ENCODE peak calls at places on chromosomes 3 and 15, in four cellular contexts. G, B, H and O are unnamed samples.

GRCh38 chr3:158640646-158641045 is 3.7 kb upstream of the GFM1 start:
- DNase-seq in G (no peak), B (no peak), H (no peak), O (no peak)

GRCh38 chr3:133440652-133441051 is 40.8 kb downstream of the BFSP2 start:
- DNase-seq in G (no peak), B (no peak), H (no peak), O (no peak)

GRCh38 chr15:56734013-56734625 is 810 bp upstream of the ZNF280D start:
- DNase-seq in G (peak; percentile 30), B (no peak), H (no peak), O (no peak)

GRCh38 chr3:115285001-115285400 is 137.9 kb upstream of the ZBTB20 start:
- DNase-seq in G (no peak), B (no peak), H (no peak), O (peak; percentile 83)

GRCh38 chr3:105327662-105328337 is 38.9 kb upstream of the ALCAM start:
- DNase-seq in G (no peak), B (peak; percentile 83), H (no peak), O (no peak)

GRCh38 chr3:76724075-76724474 is 315.8 kb upstream of the ROBO2 start:
- DNase-seq in G (no peak), B (no peak), H (no peak), O (no peak)

GRCh38 chr15:90829942-90830440 is 38.4 kb upstream of the FURIN start:
- DNase-seq in G (peak; percentile 59), B (no peak), H (no peak), O (no peak)

GRCh38 chr3:40584625-40585189 is 59.9 kb downstream of the ZNF621 start:
- DNase-seq in G (peak; percentile 64), B (peak; percentile 82), H (peak; percentile 95), O (peak; percentile 74)

GRCh38 chr3:99659032-99659431 is 20.6 kb downstream of the COL8A1 start:
- DNase-seq in G (no peak), B (peak; percentile 92), H (no peak), O (peak; percentile 97)

GRCh38 chr15:97177135-97177704 is 783.3 kb upstream of the ARRDC4 start:
- DNase-seq in G (no peak), B (no peak), H (peak; percentile 23), O (no peak)

GRCh38 chr3:162586591-162586990 is 1090.0 kb downstream of the OTOL1 start:
- DNase-seq in G (no peak), B (peak; percentile 80), H (no peak), O (no peak)

GRCh38 chr3:53261712-53262111 is 5.9 kb upstream of the TKT start:
- DNase-seq in G (no peak), B (no peak), H (no peak), O (no peak)

GRCh38 chr15:63221346-63221745 is 31.9 kb downstream of the RAB8B start:
- DNase-seq in G (no peak), B (peak; percentile 75), H (no peak), O (peak; percentile 17)

GRCh38 chr15:52558196-52558595 is 10.6 kb downstream of the ARPP19 start:
- DNase-seq in G (no peak), B (no peak), H (no peak), O (peak; percentile 90)

GRCh38 chr15:55774113-55774970 is 31.4 kb upstream of the PRTG start:
- DNase-seq in G (peak; percentile 13), B (peak; percentile 60), H (peak; percentile 70), O (peak; percentile 26)

GRCh38 chr15:68442041-68442440 is 10.1 kb upstream of the ITGA11 start:
- DNase-seq in G (no peak), B (no peak), H (no peak), O (no peak)

GRCh38 chr15:43253431-43254403 is 13.0 kb downstream of the TGM5 start:
- DNase-seq in G (peak; percentile 3), B (peak; percentile 64), H (no peak), O (peak; percentile 99)

GRCh38 chr3:196942915-196943277 is 568 bp upstream of the NCBP2 start:
- DNase-seq in G (no peak), B (no peak), H (no peak), O (peak; percentile 13)

GRCh38 chr3:54659347-54659746 is 268.5 kb downstream of the LRTM1 start:
- DNase-seq in G (no peak), B (no peak), H (no peak), O (no peak)

GRCh38 chr15:65893060-65893459 is 23.8 kb downstream of the RAB11A start:
- DNase-seq in G (no peak), B (no peak), H (no peak), O (no peak)

GRCh38 chr15:66288796-66289195 is 4.6 kb upstream of the DIS3L start:
- DNase-seq in G (no peak), B (no peak), H (no peak), O (no peak)

GRCh38 chr15:39969871-39970270 is 36.0 kb downstream of the EIF2AK4 start:
- DNase-seq in G (no peak), B (no peak), H (no peak), O (peak; percentile 72)

GRCh38 chr3:169660709-169661566 is 2.6 kb downstream of the MECOM start:
- DNase-seq in G (peak; percentile 23), B (no peak), H (peak; percentile 5), O (peak; percentile 39)

GRCh38 chr3:106635271-106635670 is 742.0 kb upstream of the CCDC54 start:
- DNase-seq in G (no peak), B (peak; percentile 37), H (no peak), O (peak; percentile 68)

GRCh38 chr3:72265250-72265649 is 480.3 kb upstream of the PROK2 start:
- DNase-seq in G (no peak), B (no peak), H (no peak), O (peak; percentile 20)

GRCh38 chr3:190504354-190505125 is 9.3 kb upstream of the IL1RAP start:
- DNase-seq in G (no peak), B (no peak), H (no peak), O (peak; percentile 33)

GRCh38 chr3:32257641-32258438 is 19.4 kb downstream of the CMTM8 start:
- DNase-seq in G (no peak), B (peak; percentile 90), H (no peak), O (no peak)

GRCh38 chr15:89088605-89089315 is 504 bp downstream of the ABHD2 start:
- DNase-seq in G (no peak), B (no peak), H (peak; percentile 13), O (peak; percentile 41)

GRCh38 chr3:65953881-65954733 is 84.6 kb downstream of the MAGI1 start:
- DNase-seq in G (no peak), B (peak; percentile 8), H (no peak), O (peak; percentile 92)

GRCh38 chr3:59660852-59661624 is 611.2 kb upstream of the CFAP20DC start:
- DNase-seq in G (no peak), B (peak; percentile 62), H (no peak), O (no peak)

GRCh38 chr3:31755911-31756658 is 223.4 kb downstream of the STT3B start:
- DNase-seq in G (no peak), B (no peak), H (no peak), O (peak; percentile 76)

GRCh38 chr3:153379516-153379915 is 217.5 kb downstream of the RAP2B start:
- DNase-seq in G (no peak), B (peak; percentile 12), H (no peak), O (peak; percentile 20)

GRCh38 chr3:156705761-156706631 is 31.6 kb downstream of the TIPARP start:
- DNase-seq in G (no peak), B (peak; percentile 31), H (no peak), O (peak; percentile 49)

GRCh38 chr3:6601374-6601773 is 259.5 kb upstream of the GRM7 start:
- DNase-seq in G (no peak), B (no peak), H (no peak), O (no peak)

GRCh38 chr3:32238816-32239637 is 547 bp downstream of the CMTM8 start:
- DNase-seq in G (peak; percentile 49), B (peak; percentile 39), H (peak; percentile 51), O (peak; percentile 44)

GRCh38 chr3:24508423-24508839 is 13.8 kb upstream of the THRB start:
- DNase-seq in G (no peak), B (peak; percentile 88), H (no peak), O (no peak)

GRCh38 chr3:63863150-63864007 is at the start of the genes ATXN7 and THOC7:
- DNase-seq in G (peak; percentile 74), B (peak; percentile 26), H (peak; percentile 64), O (peak; percentile 72)

GRCh38 chr3:170740726-170741591 is 129.0 kb downstream of the RPL22L1 start:
- DNase-seq in G (no peak), B (peak; percentile 93), H (no peak), O (peak; percentile 52)